ENCODE peak calls at places on chromosome 12, in six cellular contexts. Z, W, T, V, U and K are unnamed samples.

GRCh38 chr12:39831587-39832315 is 212.1 kb upstream of the ABCD2 start:
- DNase-seq in Z (no peak), W (no peak), T (no peak), V (no peak), U (no peak), K (no peak)

GRCh38 chr12:87165733-87166375 is 863.3 kb downstream of the C12orf50 start:
- DNase-seq in Z (no peak), W (no peak), T (no peak), V (no peak), U (no peak), K (no peak)

GRCh38 chr12:7498832-7499231 is 4.7 kb downstream of the CD163 start:
- DNase-seq in Z (no peak), W (no peak), T (no peak), V (no peak), U (no peak), K (no peak)

GRCh38 chr12:95605875-95606274 is 54.6 kb upstream of the USP44 start:
- DNase-seq in Z (no peak), W (no peak), T (no peak), V (peak; percentile 51), U (no peak), K (no peak)

GRCh38 chr12:123532808-123533649 is 490 bp downstream of the RILPL1 start:
- DNase-seq in Z (peak; percentile 73), W (peak; percentile 42), T (peak; percentile 78), V (peak; percentile 25), U (peak; percentile 70), K (peak; percentile 61)

GRCh38 chr12:92899388-92900001 is 29.6 kb downstream of the EEA1 start:
- DNase-seq in Z (peak; percentile 93), W (peak; percentile 71), T (no peak), V (peak; percentile 17), U (no peak), K (peak; percentile 87)

GRCh38 chr12:116687888-116688287 is 50.0 kb downstream of the SPRING1 start:
- DNase-seq in Z (no peak), W (peak; percentile 46), T (no peak), V (no peak), U (peak; percentile 62), K (peak; percentile 70)

GRCh38 chr12:103546959-103547358 is 40.1 kb upstream of the STAB2 start:
- DNase-seq in Z (no peak), W (no peak), T (no peak), V (no peak), U (no peak), K (no peak)

GRCh38 chr12:72323881-72324280 is 51.7 kb downstream of the TRHDE start:
- DNase-seq in Z (no peak), W (no peak), T (no peak), V (no peak), U (no peak), K (no peak)

GRCh38 chr12:3216726-3217682 is 139.8 kb downstream of the TSPAN9 start:
- DNase-seq in Z (peak; percentile 89), W (no peak), T (no peak), V (no peak), U (no peak), K (no peak)

GRCh38 chr12:52151153-52151858 is 40.5 kb downstream of the KRT80 start:
- DNase-seq in Z (no peak), W (no peak), T (no peak), V (no peak), U (no peak), K (no peak)
- H3K4me1 ChIP-seq in Z (peaks cover 7% of the 10 kb centered on the region), W (peaks cover 67% of the 10 kb centered on the region), T (peaks cover 49% of the 10 kb centered on the region), V (peaks cover 3% of the 10 kb centered on the region), U (peaks cover 58% of the 10 kb centered on the region), K (peaks cover 25% of the 10 kb centered on the region)

DNA sequence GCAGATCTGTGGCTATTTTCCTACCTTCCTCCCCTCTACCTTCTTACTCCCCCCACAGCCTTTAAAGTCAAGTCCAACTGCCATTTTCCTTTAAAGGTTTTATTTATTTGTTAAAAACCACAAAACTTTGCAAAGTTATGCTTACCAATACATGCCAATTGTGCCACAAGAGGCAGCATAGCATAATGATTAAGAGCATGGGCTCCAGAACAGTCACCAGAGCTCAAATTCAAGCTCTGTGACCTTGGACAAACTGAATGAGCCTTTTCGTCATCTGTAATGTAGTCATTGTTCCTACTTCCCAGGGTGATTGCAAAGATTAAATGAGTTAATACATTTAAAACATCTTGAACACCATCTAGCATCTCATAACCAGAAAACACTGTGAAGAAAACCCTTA is 13.0 kb upstream of the FMNL3 start:
- DNase-seq in Z (no peak), W (no peak), T (no peak), V (no peak), U (no peak), K (no peak)
- TF ChIP-seq CTCF in Z (peak; percentile 19), W (no peak), T (no peak), V (no peak), U (no peak), K (no peak)

DNA sequence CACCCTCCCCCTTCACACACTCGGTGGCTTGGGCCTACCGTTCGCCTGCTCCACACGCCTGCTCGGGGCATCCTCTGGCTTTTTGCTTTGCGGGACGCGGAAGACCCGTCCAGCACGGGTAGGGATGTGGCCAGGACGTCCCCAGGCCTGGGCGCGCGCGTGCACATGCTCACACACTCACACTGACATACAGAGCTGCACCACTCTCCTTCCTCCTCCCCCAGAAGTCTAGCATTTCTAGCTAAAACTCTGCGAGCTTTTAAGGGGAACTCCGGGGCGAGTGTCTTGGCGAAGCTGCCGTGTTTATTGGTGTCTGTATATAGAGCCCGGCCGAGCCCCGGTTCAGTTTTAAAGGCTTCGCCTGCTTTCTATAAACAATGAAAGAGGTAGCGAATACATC is 5.0 kb downstream of the TBX5 start:
- DNase-seq in Z (no peak), W (peak; percentile 49), T (no peak), V (no peak), U (no peak), K (no peak)
- H3K4me3 ChIP-seq in Z (no peak overlapping the region), W (peak overlapping the region; percentile 82), T (peak overlapping the region; percentile 55), V (no peak overlapping the region), U (peak overlapping the region; percentile 60), K (no peak overlapping the region)

GRCh38 chr12:105936496-105936895 is 202.3 kb downstream of the NUAK1 start:
- DNase-seq in Z (no peak), W (no peak), T (no peak), V (no peak), U (no peak), K (no peak)
- H3K4me1 ChIP-seq in Z (no peaks in the 10 kb centered on the region), W (peaks cover 14% of the 10 kb centered on the region), T (peaks cover 17% of the 10 kb centered on the region), V (no peaks in the 10 kb centered on the region), U (peaks cover 10% of the 10 kb centered on the region), K (peaks cover 22% of the 10 kb centered on the region)

GRCh38 chr12:111677186-111677585 is 8.6 kb downstream of the BRAP start:
- DNase-seq in Z (no peak), W (no peak), T (no peak), V (no peak), U (no peak), K (no peak)

GRCh38 chr12:111672822-111673381 is 12.9 kb downstream of the BRAP start:
- DNase-seq in Z (no peak), W (no peak), T (no peak), V (no peak), U (no peak), K (no peak)

DNA sequence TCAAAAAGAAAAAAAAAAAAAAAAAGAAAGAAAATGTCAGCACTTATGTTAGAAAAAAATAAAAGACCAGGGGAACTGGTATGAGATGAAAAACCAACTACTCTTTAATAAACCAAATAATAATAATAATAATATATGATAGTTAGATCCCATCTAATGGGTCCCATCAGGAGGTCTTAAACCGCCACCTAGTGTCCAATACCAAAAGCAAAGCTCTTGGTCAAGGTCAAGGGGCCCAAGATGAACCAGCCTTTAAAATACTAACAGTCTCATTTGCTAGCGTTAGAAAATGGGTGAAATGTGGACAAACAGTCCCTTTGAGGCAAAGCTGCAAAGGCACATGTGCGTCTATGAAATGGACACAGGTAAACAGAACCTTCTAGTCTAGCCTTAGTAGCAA is 12.3 kb downstream of the BRAP start:
- DNase-seq in Z (no peak), W (no peak), T (no peak), V (no peak), U (no peak), K (no peak)
- TF ChIP-seq CTCF in Z (peak; percentile 38), W (peak; percentile 52), T (peak; percentile 42), V (no peak), U (no peak), K (peak; percentile 38)

DNA sequence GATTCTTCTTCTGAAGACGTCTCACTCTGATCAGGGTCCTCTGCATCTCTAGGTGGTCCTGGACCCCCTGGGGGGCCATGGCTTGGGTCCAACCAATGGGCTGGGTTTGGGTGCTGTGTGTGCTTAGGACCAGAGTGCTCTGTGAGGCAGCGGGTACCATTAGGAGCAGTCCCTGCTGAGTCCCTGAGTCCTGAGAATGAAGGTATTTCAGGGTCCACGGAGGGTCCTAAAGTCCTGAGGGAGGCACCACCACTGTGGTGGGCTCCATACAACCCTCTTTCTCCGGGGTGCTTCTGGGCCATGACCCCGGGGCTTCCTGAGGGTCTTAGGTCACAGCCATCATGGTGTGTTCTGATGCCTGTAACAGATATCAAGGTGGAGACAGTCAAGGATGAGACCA is 1.0 kb downstream of the DNAJC14 start:
- DNase-seq in Z (peak; percentile 59), W (no peak), T (no peak), V (no peak), U (no peak), K (no peak)
- H3K4me3 ChIP-seq in Z (peak overlapping the region; percentile 99), W (peak overlapping the region; percentile 97), T (peak overlapping the region; percentile 82), V (no peak overlapping the region), U (peak overlapping the region; percentile 93), K (peak overlapping the region; percentile 93)

GRCh38 chr12:47889040-47889439 is 15.8 kb downstream of the VDR start:
- DNase-seq in Z (no peak), W (no peak), T (no peak), V (no peak), U (no peak), K (no peak)

GRCh38 chr12:47885566-47885965 is 19.2 kb downstream of the VDR start:
- DNase-seq in Z (no peak), W (no peak), T (no peak), V (no peak), U (no peak), K (no peak)

GRCh38 chr12:47886471-47887240 is 18.1 kb downstream of the VDR start:
- DNase-seq in Z (no peak), W (no peak), T (no peak), V (no peak), U (no peak), K (no peak)

GRCh38 chr12:47887529-47887928 is 17.3 kb downstream of the VDR start:
- DNase-seq in Z (no peak), W (no peak), T (no peak), V (no peak), U (no peak), K (no peak)

GRCh38 chr12:47888127-47888819 is 16.5 kb downstream of the VDR start:
- DNase-seq in Z (no peak), W (no peak), T (no peak), V (no peak), U (no peak), K (no peak)
- H3K4me1 ChIP-seq in Z (no peaks in the 10 kb centered on the region), W (peaks cover 1% of the 10 kb centered on the region), T (peaks cover 23% of the 10 kb centered on the region), V (no peaks in the 10 kb centered on the region), U (peaks cover 30% of the 10 kb centered on the region), K (no peaks in the 10 kb centered on the region)

GRCh38 chr12:68233498-68233897 is 7.9 kb upstream of the IL26 start:
- DNase-seq in Z (no peak), W (no peak), T (no peak), V (no peak), U (no peak), K (no peak)
- TF ChIP-seq CTCF in Z (no peak), W (no peak), T (no peak), V (no peak), U (no peak), K (no peak)

DNA sequence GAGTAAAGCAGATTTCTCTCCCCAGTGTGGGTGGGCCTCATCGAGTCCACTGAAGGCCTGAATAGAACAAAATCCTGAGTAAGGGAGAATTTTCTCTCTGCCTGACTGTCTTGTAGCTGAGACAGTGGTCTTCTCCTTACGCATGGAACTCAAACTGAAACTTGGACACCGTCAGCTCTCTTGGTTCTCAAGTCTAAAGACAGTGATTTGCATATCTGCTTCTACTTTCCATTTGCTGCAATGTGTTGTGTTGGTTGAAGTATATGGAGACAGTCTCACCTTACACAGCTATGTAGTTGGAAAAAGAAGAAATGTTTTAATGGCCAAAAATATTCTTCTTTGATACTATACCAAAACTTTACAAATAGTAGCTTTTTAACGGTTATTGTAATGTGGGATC is 160.2 kb upstream of the LMNTD1 start:
- DNase-seq in Z (no peak), W (no peak), T (no peak), V (no peak), U (no peak), K (no peak)
- H3K4me3 ChIP-seq in Z (no peak overlapping the region), W (no peak overlapping the region), T (no peak overlapping the region), V (no peak overlapping the region), U (no peak overlapping the region), K (no peak overlapping the region)